ENCODE peak calls at places on chromosome 4, in five cellular contexts. L is activated gamma-delta T cell; Z is A549; W is NCI-H1417; A is naive thymus-derived CD4-positive, alpha-beta T cell. E is an unnamed sample.

GRCh38 chr4:119025440-119025839 is 110.2 kb upstream of the MYOZ2 start:
- DNase-seq in A (no peak), W (no peak), Z (peak; percentile 71), L (no peak), E (no peak)

GRCh38 chr4:118969359-118969758 is 80.7 kb downstream of the SYNPO2 start:
- DNase-seq in Z (peak; percentile 38), L (no peak), W (peak; percentile 8), A (no peak), E (no peak)

GRCh38 chr4:105189855-105190650 is 43.4 kb downstream of the TET2 start:
- DNase-seq in Z (no peak), A (no peak), L (no peak), W (no peak), E (no peak)

GRCh38 chr4:52825311-52826090 is 36.6 kb upstream of the RASL11B start:
- DNase-seq in L (no peak), A (no peak), Z (no peak), W (no peak), E (no peak)

GRCh38 chr4:88533937-88534750 is 10.6 kb upstream of the PYURF start:
- DNase-seq in L (no peak), A (no peak), W (no peak), Z (no peak), E (no peak)

GRCh38 chr4:168662297-168662985 is 165.6 kb downstream of the PALLD start:
- DNase-seq in W (no peak), Z (peak; percentile 26), L (no peak), A (no peak), E (no peak)

GRCh38 chr4:13599159-13599558 is 28.4 kb downstream of the BOD1L1 start:
- DNase-seq in W (no peak), A (no peak), L (no peak), Z (no peak), E (no peak)

GRCh38 chr4:108838451-108838850 is 75.6 kb upstream of the ETNPPL start:
- DNase-seq in Z (no peak), A (no peak), L (no peak), W (no peak), E (no peak)

GRCh38 chr4:26574563-26574962 is 9.3 kb upstream of the TBC1D19 start:
- DNase-seq in A (no peak), Z (no peak), W (no peak), L (no peak), E (no peak)

GRCh38 chr4:188532751-188533150 is 393.5 kb downstream of the TRIML1 start:
- DNase-seq in L (no peak), A (no peak), W (no peak), Z (no peak), E (no peak)

GRCh38 chr4:52910115-52910514 is 48.0 kb downstream of the RASL11B start:
- DNase-seq in Z (no peak), W (no peak), L (no peak), A (no peak), E (no peak)

GRCh38 chr4:88135362-88135663 is 23.1 kb downstream of the ABCG2 start:
- DNase-seq in L (no peak), A (no peak), Z (no peak), W (no peak), E (no peak)

E was measured in effector CD4-positive, alpha-beta T cell.